ENCODE peak calls at places on chromosomes 6 and 20, in five cellular contexts. E, L, F, C and O are unnamed samples.

GRCh38 chr6:130783416-130784107 is 43.6 kb upstream of the SMLR1 start:
- DNase-seq in E (no peak), L (no peak), F (no peak), C (no peak), O (no peak)

GRCh38 chr6:10375391-10375969 is 39.4 kb downstream of the TFAP2A start:
- DNase-seq in E (no peak), L (no peak), F (no peak), C (no peak), O (no peak)

GRCh38 chr20:64247970-64248841 is 7.3 kb upstream of the PCMTD2 start:
- DNase-seq in E (peak), L (no peak), F (no peak), C (no peak), O (no peak)

GRCh38 chr6:75376347-75377024 is 91.9 kb upstream of the TMEM30A start:
- DNase-seq in E (no peak), L (no peak), F (no peak), C (no peak), O (no peak)

GRCh38 chr6:169112483-169113320 is 140.9 kb downstream of the THBS2 start:
- DNase-seq in E (no peak), L (no peak), F (no peak), C (no peak), O (no peak)

GRCh38 chr20:18314786-18315406 is 26.6 kb downstream of the ZNF133 start:
- DNase-seq in E (no peak), L (no peak), F (peak), C (no peak), O (no peak)

GRCh38 chr6:52483671-52484003 is 63.5 kb downstream of the EFHC1 start:
- DNase-seq in E (no peak), L (no peak), F (no peak), C (no peak), O (no peak)

GRCh38 chr6:111076024-111076680 is 11.2 kb upstream of the SLC16A10 start:
- DNase-seq in E (no peak), L (no peak), F (no peak), C (no peak), O (no peak)

GRCh38 chr6:168949876-168950499 is 303.7 kb downstream of the THBS2 start:
- DNase-seq in E (no peak), L (no peak), F (no peak), C (no peak), O (no peak)

GRCh38 chr6:127630800-127631199 is 53.8 kb downstream of the C6orf58 start:
- DNase-seq in E (no peak), L (no peak), F (no peak), C (no peak), O (no peak)

GRCh38 chr6:161200610-161201201 is 73.2 kb downstream of the AGPAT4 start:
- DNase-seq in E (peak), L (no peak), F (no peak), C (no peak), O (no peak)

GRCh38 chr20:1423206-1423605 is 30.4 kb upstream of the FKBP1A start:
- DNase-seq in E (no peak), L (no peak), F (no peak), C (no peak), O (no peak)

GRCh38 chr6:27168586-27169443 is 78.7 kb upstream of the PRSS16 start:
- DNase-seq in E (no peak), L (no peak), F (no peak), C (no peak), O (no peak)

GRCh38 chr6:11381801-11382513 is 149.5 kb upstream of the NEDD9 start:
- DNase-seq in E (no peak), L (peak), F (no peak), C (no peak), O (no peak)

GRCh38 chr6:167450631-167451030 is 125.7 kb downstream of the TTLL2 start:
- DNase-seq in E (no peak), L (no peak), F (no peak), C (no peak), O (no peak)

GRCh38 chr6:22332726-22333125 is 35.9 kb upstream of the PRL start:
- DNase-seq in E (no peak), L (no peak), F (no peak), C (no peak), O (no peak)
- TF ChIP-seq ATF2 in E (no peak), L (no peak), F (no peak), C (no peak), O (no peak)

GRCh38 chr20:4973330-4974097 is 27.8 kb downstream of the SLC23A2 start:
- DNase-seq in E (no peak), L (peak), F (no peak), C (peak), O (no peak)
- TF ChIP-seq ATF2 in E (no peak), L (peak), F (no peak), C (peak), O (no peak)

DNA sequence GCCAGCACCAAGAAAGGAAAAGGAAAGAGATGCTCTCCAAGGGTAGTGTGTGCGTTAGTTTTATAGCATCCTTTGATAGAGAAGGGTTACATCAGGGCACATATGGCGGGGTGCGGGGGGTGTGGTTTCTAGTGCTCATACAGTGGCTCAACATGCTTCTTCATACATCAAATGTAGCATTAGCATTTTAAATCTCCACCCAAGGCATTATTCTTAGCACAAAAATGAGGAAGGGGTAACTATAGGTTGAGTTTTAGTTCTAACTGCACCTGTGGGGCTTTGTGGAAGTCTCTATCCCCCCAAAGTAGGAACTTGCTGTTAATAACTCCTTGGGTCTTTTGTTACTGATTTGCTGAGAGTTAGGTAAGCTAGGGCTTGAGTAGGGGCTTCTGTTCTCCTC is 89.3 kb downstream of the CEP57L1 start:
- DNase-seq in E (no peak), L (no peak), F (no peak), C (no peak), O (no peak)
- TF ChIP-seq ATF2 in E (no peak), L (no peak), F (no peak), C (no peak), O (no peak)

GRCh38 chr6:142830807-142831206 is 114.2 kb downstream of the HIVEP2 start:
- DNase-seq in E (no peak), L (no peak), F (no peak), C (no peak), O (no peak)

GRCh38 chr6:142827356-142827755 is 117.6 kb downstream of the HIVEP2 start:
- DNase-seq in E (no peak), L (no peak), F (no peak), C (no peak), O (no peak)

GRCh38 chr6:142825760-142826159 is 119.2 kb downstream of the HIVEP2 start:
- DNase-seq in E (no peak), L (no peak), F (no peak), C (no peak), O (no peak)

GRCh38 chr6:142824491-142824890 is 120.5 kb downstream of the HIVEP2 start:
- DNase-seq in E (no peak), L (no peak), F (no peak), C (no peak), O (no peak)

DNA sequence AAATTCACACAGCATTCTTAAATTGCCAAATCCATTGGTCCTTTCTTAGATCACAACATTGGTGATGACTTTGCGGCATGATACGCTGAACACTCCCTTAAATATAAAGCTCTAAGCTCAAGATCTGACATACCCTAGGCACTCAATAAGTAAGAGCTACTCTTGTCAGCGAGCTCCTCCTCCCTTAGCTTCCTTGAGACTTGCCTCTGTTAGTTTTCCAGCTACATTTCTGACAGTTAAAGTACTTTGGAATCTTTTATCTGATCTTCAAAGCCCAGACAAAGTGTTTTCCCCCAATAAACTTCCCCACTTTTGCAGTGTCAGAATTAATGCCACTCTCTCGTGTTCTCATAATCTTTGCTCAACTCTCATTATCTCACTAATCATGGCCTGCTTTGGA is 116.9 kb downstream of the HIVEP2 start:
- DNase-seq in E (no peak), L (no peak), F (no peak), C (no peak), O (no peak)
- TF ChIP-seq ATF2 in E (no peak), L (no peak), F (no peak), C (no peak), O (no peak)

GRCh38 chr6:7157752-7158616 is 50.2 kb downstream of the RREB1 start:
- DNase-seq in E (no peak), L (no peak), F (no peak), C (no peak), O (no peak)

GRCh38 chr6:7156666-7157278 is 49.0 kb downstream of the RREB1 start:
- DNase-seq in E (no peak), L (no peak), F (no peak), C (no peak), O (no peak)

GRCh38 chr6:7154341-7155139 is 46.8 kb downstream of the RREB1 start:
- DNase-seq in E (no peak), L (peak), F (no peak), C (no peak), O (no peak)

GRCh38 chr6:7153807-7154206 is 46.0 kb downstream of the RREB1 start:
- DNase-seq in E (peak), L (no peak), F (no peak), C (no peak), O (no peak)

GRCh38 chr6:7155871-7156579 is 48.3 kb downstream of the RREB1 start:
- DNase-seq in E (no peak), L (peak), F (no peak), C (no peak), O (no peak)
- TF ChIP-seq ATF2 in E (no peak), L (no peak), F (no peak), C (no peak), O (no peak)

GRCh38 chr6:55469829-55470438 is 109.1 kb downstream of the HMGCLL1 start:
- DNase-seq in E (no peak), L (no peak), F (no peak), C (no peak), O (no peak)
- TF ChIP-seq ATF2 in E (no peak), L (no peak), F (no peak), C (no peak), O (no peak)